ENCODE peak calls at places on chromosome 18, in six cellular contexts. O is IMR-90, C is H9, D is mesendoderm, E is neuronal stem cell, U is H1. A is an unnamed sample.

GRCh38 chr18:55290898-55291297 is 297.1 kb downstream of the TCF4 start:
- DNase-seq in O (peak), C (no peak), D (peak), E (no peak), U (no peak), A (peak)

GRCh38 chr18:54828290-54828871 is at the start of gene RAB27B:
- DNase-seq in O (peak), C (peak), D (peak), E (peak), U (peak), A (peak)

GRCh38 chr18:51398104-51398503 is 200.6 kb upstream of the MEX3C start:
- DNase-seq in O (no peak), C (no peak), D (no peak), E (no peak), U (no peak), A (no peak)

GRCh38 chr18:6039055-6039454 is 143.7 kb upstream of the TMEM200C start:
- DNase-seq in O (peak), C (no peak), D (no peak), E (no peak), U (no peak), A (no peak)

GRCh38 chr18:35582310-35582682 is 756 bp downstream of the GALNT1 start:
- DNase-seq in O (no peak), C (no peak), D (no peak), E (no peak), U (no peak), A (peak)

GRCh38 chr18:80154293-80154692 is 45.2 kb downstream of the ADNP2 start:
- DNase-seq in O (peak), C (peak), D (peak), E (no peak), U (no peak), A (peak)

GRCh38 chr18:1659190-1659589 is 754.5 kb downstream of the ADCYAP1 start:
- DNase-seq in O (no peak), C (no peak), D (peak), E (no peak), U (no peak), A (no peak)

GRCh38 chr18:79070486-79070885 is 1.3 kb downstream of the ATP9B start:
- DNase-seq in O (no peak), C (no peak), D (no peak), E (no peak), U (no peak), A (no peak)

GRCh38 chr18:54960197-54960596 is 936 bp upstream of the CCDC68 start:
- DNase-seq in O (no peak), C (no peak), D (no peak), E (no peak), U (no peak), A (peak)

GRCh38 chr18:70501358-70501757 is 212.5 kb downstream of the SOCS6 start:
- DNase-seq in O (no peak), C (no peak), D (no peak), E (no peak), U (no peak), A (no peak)

GRCh38 chr18:811192-812122 is 585 bp downstream of the YES1 start:
- DNase-seq in O (peak), C (peak), D (peak), E (peak), U (peak), A (peak)

GRCh38 chr18:24022141-24022540 is 7.6 kb downstream of the TTC39C start:
- DNase-seq in O (peak), C (no peak), D (no peak), E (no peak), U (no peak), A (peak)

GRCh38 chr18:44758821-44759624 is 78.3 kb downstream of the SETBP1 start:
- DNase-seq in O (no peak), C (no peak), D (no peak), E (no peak), U (no peak), A (no peak)

GRCh38 chr18:34991561-34991960 is 49.7 kb upstream of the MAPRE2 start:
- DNase-seq in O (no peak), C (no peak), D (no peak), E (no peak), U (no peak), A (no peak)

GRCh38 chr18:73646772-73647171 is 500.9 kb downstream of the FBXO15 start:
- DNase-seq in O (peak), C (no peak), D (no peak), E (no peak), U (no peak), A (peak)

GRCh38 chr18:63848159-63848558 is 39.3 kb upstream of the SERPINB2 start:
- DNase-seq in O (peak), C (no peak), D (peak), E (peak), U (no peak), A (peak)

GRCh38 chr18:76952747-76953146 is 130.4 kb downstream of the ZNF236 start:
- DNase-seq in O (no peak), C (no peak), D (no peak), E (no peak), U (no peak), A (no peak)

GRCh38 chr18:69996417-69996816 is 48.7 kb upstream of the CD226 start:
- DNase-seq in O (no peak), C (no peak), D (no peak), E (no peak), U (no peak), A (no peak)

GRCh38 chr18:24631238-24632025 is 171.0 kb downstream of the HRH4 start:
- DNase-seq in O (peak), C (peak), D (peak), E (no peak), U (peak), A (no peak)

GRCh38 chr18:23238152-23238531 is 102.9 kb downstream of the CABLES1 start:
- DNase-seq in O (peak), C (no peak), D (no peak), E (no peak), U (no peak), A (peak)

GRCh38 chr18:74994502-74995403 is 214.2 kb downstream of the PTGR3 start:
- DNase-seq in O (peak), C (no peak), D (peak), E (no peak), U (no peak), A (peak)

GRCh38 chr18:23949863-23950262 is 64.7 kb upstream of the TTC39C start:
- DNase-seq in O (no peak), C (peak), D (peak), E (no peak), U (no peak), A (no peak)

GRCh38 chr18:3330622-3331021 is 68.7 kb downstream of the MYL12B start:
- DNase-seq in O (no peak), C (no peak), D (peak), E (no peak), U (no peak), A (no peak)
- H2BK120ac ChIP-seq in O (no peak), C (no peak), D (peak), E (no peak), U (no peak), A (no peak)

GRCh38 chr18:30409120-30409519 is 633.4 kb downstream of the DSC3 start:
- DNase-seq in O (no peak), C (no peak), D (peak), E (no peak), U (no peak), A (no peak)
- H3K23ac ChIP-seq in O (no peak), C (no peak), D (no peak), E (no peak), U (no peak), A (no peak)

GRCh38 chr18:48729421-48729820 is 190.6 kb downstream of the CTIF start:
- DNase-seq in O (peak), C (no peak), D (peak), E (no peak), U (no peak), A (peak)

GRCh38 chr18:48732767-48733424 is 194.1 kb downstream of the CTIF start:
- DNase-seq in O (no peak), C (no peak), D (no peak), E (no peak), U (no peak), A (no peak)

GRCh38 chr18:48728204-48728833 is 189.5 kb downstream of the CTIF start:
- DNase-seq in O (peak), C (no peak), D (no peak), E (no peak), U (no peak), A (peak)

GRCh38 chr18:48727685-48728084 is 188.9 kb downstream of the CTIF start:
- DNase-seq in O (no peak), C (no peak), D (no peak), E (no peak), U (no peak), A (peak)

GRCh38 chr18:48730010-48730409 is 191.2 kb downstream of the CTIF start:
- DNase-seq in O (no peak), C (no peak), D (no peak), E (no peak), U (no peak), A (no peak)
- H2BK15ac ChIP-seq in O (no peak), C (no peak), D (no peak), E (no peak), U (no peak), A (peak)

DNA sequence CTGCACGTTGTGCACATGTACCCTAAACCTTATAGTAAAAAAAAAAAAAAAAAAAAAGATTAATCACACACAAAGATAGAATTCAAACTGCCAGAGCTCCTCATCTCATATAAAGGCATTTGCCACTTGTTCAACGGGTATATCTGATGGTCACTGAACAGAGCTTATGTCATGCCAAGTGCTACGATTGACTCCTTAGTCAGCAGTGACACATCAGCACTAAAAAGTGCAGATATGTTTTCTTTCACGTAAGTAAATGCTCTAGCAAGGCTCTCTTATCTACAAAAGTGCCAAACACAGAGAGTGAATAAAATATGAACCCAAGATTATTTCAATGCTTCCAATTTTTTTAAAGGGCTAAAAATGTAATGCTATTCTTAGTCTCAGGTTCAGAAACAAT is 1.1 kb downstream of the LMAN1 start:
- DNase-seq in O (peak), C (no peak), D (no peak), E (no peak), U (no peak), A (peak)
- H2BK120ac ChIP-seq in O (no peak), C (no peak), D (no peak), E (no peak), U (no peak), A (no peak)

DNA sequence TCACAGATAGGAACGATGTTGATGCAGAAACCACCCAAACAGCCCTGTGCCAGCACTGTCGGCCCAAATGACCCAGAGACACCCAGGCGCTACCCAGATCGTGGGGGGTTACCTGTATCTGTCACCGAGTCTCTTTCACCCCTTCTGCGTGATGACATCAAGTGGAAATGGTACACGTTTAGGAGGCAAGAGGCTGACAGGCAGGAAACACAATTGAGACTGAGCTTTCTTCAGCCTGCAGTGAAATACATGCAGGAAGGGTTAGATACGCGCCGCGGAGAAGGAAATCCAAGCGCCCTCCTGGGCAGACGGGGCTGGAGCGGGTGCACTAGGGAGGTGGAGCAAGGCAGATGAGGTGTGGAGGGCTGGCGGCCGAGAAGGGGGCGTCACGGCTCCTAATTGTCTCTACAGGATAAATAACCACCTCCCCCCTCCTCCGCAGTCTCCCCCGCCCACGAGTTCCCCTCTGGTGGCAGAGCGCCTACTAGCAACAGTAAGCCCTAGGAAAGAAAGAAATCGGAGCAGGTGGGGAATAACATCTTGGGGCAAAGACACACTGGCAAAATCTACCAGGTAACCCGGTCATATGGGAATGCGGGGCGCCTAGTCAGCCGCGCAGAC is at the start of gene RNF152:
- DNase-seq in O (peak), C (peak), D (peak), E (peak), U (peak), A (peak)
- H3K23ac ChIP-seq in O (peak), C (no peak), D (no peak), E (peak), U (no peak), A (no peak)

DNA sequence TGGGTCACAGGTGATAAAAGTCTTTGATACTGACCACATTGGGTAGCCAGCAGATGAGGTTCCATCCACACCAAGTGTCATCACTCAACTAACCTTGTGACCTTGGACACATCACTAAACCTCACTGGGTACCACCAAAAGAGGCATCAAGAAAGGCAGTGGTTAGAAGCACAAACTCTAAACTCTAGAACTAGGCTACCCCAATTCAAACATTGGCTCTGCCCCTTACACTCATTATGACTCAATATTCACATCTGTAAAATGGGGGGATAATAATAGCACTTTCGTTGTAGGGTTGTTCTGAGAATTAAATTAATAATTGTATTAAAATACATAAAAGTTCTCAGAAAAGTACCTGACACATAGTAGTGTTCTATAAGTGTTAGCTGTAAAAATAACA is 15.8 kb upstream of the SMAD7 start:
- DNase-seq in O (no peak), C (no peak), D (no peak), E (no peak), U (no peak), A (no peak)
- H2BK15ac ChIP-seq in O (no peak), C (no peak), D (no peak), E (no peak), U (peak), A (no peak)

DNA sequence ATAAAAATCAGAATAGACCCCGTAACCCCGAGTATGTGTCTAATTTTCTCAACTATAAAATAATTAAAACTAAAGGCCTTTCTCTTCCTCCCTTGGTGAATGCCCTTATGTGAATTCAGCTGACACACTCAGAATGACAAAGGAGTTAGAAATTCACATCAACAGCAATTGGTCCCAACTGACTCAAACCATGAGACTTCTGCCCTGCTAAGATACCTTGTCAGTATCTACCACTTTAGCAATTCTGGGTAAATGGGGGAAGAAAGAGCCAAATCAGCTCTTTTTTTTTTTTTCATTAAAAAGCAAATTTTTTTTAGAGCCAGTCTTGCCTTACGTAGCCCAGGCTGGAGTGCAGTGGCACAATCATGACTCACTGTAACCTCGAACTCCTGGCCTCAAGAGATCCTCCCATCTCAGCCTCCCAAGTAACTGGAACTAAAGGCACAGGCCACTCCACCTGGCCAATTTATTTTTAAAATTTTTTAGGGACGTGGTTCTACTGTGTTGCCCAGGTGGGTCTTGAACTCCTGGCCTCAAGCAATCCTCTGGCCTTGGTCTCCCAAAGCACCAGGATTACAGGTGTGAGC is 1.7 kb upstream of the PPP4R1 start:
- DNase-seq in O (peak), C (no peak), D (peak), E (no peak), U (no peak), A (peak)
- H2BK120ac ChIP-seq in O (no peak), C (no peak), D (no peak), E (no peak), U (no peak), A (no peak)

A was measured in mesenchymal stem cell.